ENCODE peak calls at places on chromosomes 4 and X, in seven cellular contexts. S is endothelial cell; N is stimulated activated CD4-positive, alpha-beta T cell treated with anti-CD3 and anti-CD28 coated beads, Interleukin-4, amount 100 ng/mL, for 1 hour; J is fibroblast of the conjunctiva; U is activated CD8-positive, alpha-beta memory T cell treated with anti-CD3 and anti-CD28 coated beads, Interleukin-2, amount 10 ng/mL, durations not matched to agents 7 days and 5 days; Q is iPS DF 6.9; V is brain microvascular endothelial cell. Y is an unnamed sample.
A peak's percentile ranks its signal among the peaks of the same experiment; 100 is the strongest.

GRCh38 chr4:95213361-95213760 is 335.4 kb downstream of the UNC5C start:
- DNase-seq in S (no peak), N (no peak), J (no peak), U (no peak), Q (no peak), V (no peak), Y (no peak)

GRCh38 chr4:73470728-73471127 is 10.8 kb upstream of the AFM start:
- DNase-seq in S (no peak), N (no peak), J (no peak), U (no peak), Q (no peak), V (no peak), Y (no peak)

GRCh38 chr4:155497306-155497705 is 120.5 kb upstream of the MAP9 start:
- DNase-seq in S (no peak), N (no peak), J (no peak), U (no peak), Q (no peak), V (no peak), Y (no peak)

GRCh38 chr4:73593631-73594241 is 26.5 kb downstream of the RASSF6 start:
- DNase-seq in S (peak; percentile 16), N (no peak), J (no peak), U (no peak), Q (no peak), V (peak; percentile 41), Y (no peak)

GRCh38 chr4:41504167-41504566 is 33.8 kb upstream of the LIMCH1 start:
- DNase-seq in S (no peak), N (no peak), J (no peak), U (no peak), Q (no peak), V (no peak), Y (no peak)

GRCh38 chr4:132180020-132180427 is 969.1 kb upstream of the PCDH10 start:
- DNase-seq in S (no peak), N (no peak), J (peak; percentile 17), U (no peak), Q (no peak), V (peak; percentile 37), Y (no peak)

GRCh38 chr4:7425591-7426468 is 8.9 kb downstream of the PSAPL1 start:
- DNase-seq in S (no peak), N (no peak), J (no peak), U (peak; percentile 22), Q (no peak), V (no peak), Y (no peak)

GRCh38 chr4:62037576-62037975 is 837.5 kb downstream of the ADGRL3 start:
- DNase-seq in S (no peak), N (no peak), J (no peak), U (no peak), Q (no peak), V (no peak), Y (no peak)

GRCh38 chr4:60805500-60806313 is 394.4 kb upstream of the ADGRL3 start:
- DNase-seq in S (peak; percentile 36), N (no peak), J (peak; percentile 18), U (no peak), Q (peak; percentile 25), V (peak; percentile 48), Y (no peak)

GRCh38 chrX:22025751-22026150 is 6.4 kb upstream of the PHEX start:
- DNase-seq in S (no peak), N (no peak), J (no peak), U (no peak), Q (no peak), V (peak; percentile 2), Y (no peak)

GRCh38 chrX:20743054-20743453 is 476.3 kb upstream of the RPS6KA3 start:
- DNase-seq in S (no peak), N (no peak), J (no peak), U (no peak), Q (no peak), V (no peak), Y (no peak)

GRCh38 chr4:476501-476900 is 22.5 kb downstream of the ZNF721 start:
- DNase-seq in S (no peak), N (no peak), J (no peak), U (no peak), Q (no peak), V (peak; percentile 27), Y (no peak)

GRCh38 chr4:139509727-139510410 is 46.1 kb downstream of the SETD7 start:
- DNase-seq in S (peak; percentile 25), N (no peak), J (no peak), U (no peak), Q (peak; percentile 22), V (no peak), Y (no peak)